ENCODE peak calls at places on chromosome 1, in nine cellular contexts. One of them, this sample, is unnamed.

GRCh38 chr1:178724734-178725602 is at the start of gene RALGPS2:
- DNase-seq in tibial artery: peak; percentile 71
- DNase-seq in MG63: peak; percentile 84
- DNase-seq in mucosa of descending colon: peak; percentile 82
- DNase-seq in H7: peak; percentile 93
- DNase-seq in fibroblast of pulmonary artery: peak; percentile 66
- DNase-seq in foreskin fibroblast: peak; percentile 91
- DNase-seq in GM23248: peak; percentile 89
- DNase-seq in adrenal gland: peak; percentile 76
- DNase-seq in this sample: no peak

GRCh38 chr1:38038836-38039235 is 7.8 kb downstream of the POU3F1 start:
- DNase-seq in tibial artery: no peak
- DNase-seq in MG63: peak; percentile 36
- DNase-seq in mucosa of descending colon: no peak
- DNase-seq in H7: no peak
- DNase-seq in fibroblast of pulmonary artery: no peak
- DNase-seq in foreskin fibroblast: peak; percentile 33
- DNase-seq in GM23248: peak; percentile 90
- DNase-seq in adrenal gland: peak; percentile 37
- DNase-seq in this sample: no peak

GRCh38 chr1:38138498-38139233 is 92.1 kb upstream of the POU3F1 start:
- DNase-seq in tibial artery: peak; percentile 85
- DNase-seq in MG63: peak; percentile 98
- DNase-seq in mucosa of descending colon: peak; percentile 66
- DNase-seq in H7: peak; percentile 39
- DNase-seq in fibroblast of pulmonary artery: peak; percentile 94
- DNase-seq in foreskin fibroblast: peak; percentile 96
- DNase-seq in GM23248: peak; percentile 99
- DNase-seq in adrenal gland: peak; percentile 85
- DNase-seq in this sample: peak; percentile 94

GRCh38 chr1:151713874-151714273 is 2.7 kb downstream of the CELF3 start:
- DNase-seq in tibial artery: no peak
- DNase-seq in MG63: no peak
- DNase-seq in mucosa of descending colon: no peak
- DNase-seq in H7: no peak
- DNase-seq in fibroblast of pulmonary artery: no peak
- DNase-seq in foreskin fibroblast: no peak
- DNase-seq in GM23248: no peak
- DNase-seq in adrenal gland: no peak
- DNase-seq in this sample: no peak

GRCh38 chr1:211013346-211014240 is 120.4 kb downstream of the KCNH1 start:
- DNase-seq in tibial artery: no peak
- DNase-seq in MG63: peak; percentile 5
- DNase-seq in mucosa of descending colon: no peak
- DNase-seq in H7: no peak
- DNase-seq in fibroblast of pulmonary artery: no peak
- DNase-seq in foreskin fibroblast: no peak
- DNase-seq in GM23248: peak; percentile 26
- DNase-seq in adrenal gland: no peak
- DNase-seq in this sample: no peak

GRCh38 chr1:52296345-52296744 is 69.7 kb downstream of the CC2D1B start:
- DNase-seq in tibial artery: no peak
- DNase-seq in MG63: no peak
- DNase-seq in mucosa of descending colon: no peak
- DNase-seq in H7: peak; percentile 70
- DNase-seq in fibroblast of pulmonary artery: peak; percentile 74
- DNase-seq in foreskin fibroblast: peak; percentile 75
- DNase-seq in GM23248: peak; percentile 70
- DNase-seq in adrenal gland: no peak
- DNase-seq in this sample: peak; percentile 19

GRCh38 chr1:168939131-168939946 is 167.2 kb upstream of the ATP1B1 start:
- DNase-seq in tibial artery: no peak
- DNase-seq in MG63: no peak
- DNase-seq in mucosa of descending colon: no peak
- DNase-seq in H7: no peak
- DNase-seq in fibroblast of pulmonary artery: no peak
- DNase-seq in foreskin fibroblast: no peak
- DNase-seq in GM23248: no peak
- DNase-seq in adrenal gland: peak; percentile 17
- DNase-seq in this sample: no peak

GRCh38 chr1:45870500-45870899 is 67.1 kb downstream of the MAST2 start:
- DNase-seq in tibial artery: no peak
- DNase-seq in MG63: peak; percentile 31
- DNase-seq in mucosa of descending colon: no peak
- DNase-seq in H7: no peak
- DNase-seq in fibroblast of pulmonary artery: no peak
- DNase-seq in foreskin fibroblast: no peak
- DNase-seq in GM23248: peak; percentile 15
- DNase-seq in adrenal gland: no peak
- DNase-seq in this sample: no peak

GRCh38 chr1:181676269-181676668 is 193.0 kb downstream of the CACNA1E start:
- DNase-seq in tibial artery: no peak
- DNase-seq in MG63: peak; percentile 14
- DNase-seq in mucosa of descending colon: no peak
- DNase-seq in H7: peak; percentile 63
- DNase-seq in fibroblast of pulmonary artery: no peak
- DNase-seq in foreskin fibroblast: no peak
- DNase-seq in GM23248: peak; percentile 49
- DNase-seq in adrenal gland: no peak
- DNase-seq in this sample: no peak

GRCh38 chr1:199007423-199007822 is 368.6 kb downstream of the PTPRC start:
- DNase-seq in tibial artery: no peak
- DNase-seq in MG63: no peak
- DNase-seq in mucosa of descending colon: no peak
- DNase-seq in H7: no peak
- DNase-seq in fibroblast of pulmonary artery: no peak
- DNase-seq in foreskin fibroblast: peak; percentile 10
- DNase-seq in GM23248: peak; percentile 4
- DNase-seq in adrenal gland: no peak
- DNase-seq in this sample: no peak

GRCh38 chr1:45999507-45999906 is 132.9 kb downstream of the PIK3R3 start:
- DNase-seq in tibial artery: no peak
- DNase-seq in MG63: no peak
- DNase-seq in mucosa of descending colon: no peak
- DNase-seq in H7: no peak
- DNase-seq in fibroblast of pulmonary artery: no peak
- DNase-seq in foreskin fibroblast: no peak
- DNase-seq in GM23248: peak; percentile 13
- DNase-seq in adrenal gland: no peak
- DNase-seq in this sample: no peak

GRCh38 chr1:66416295-66416694 is 117.7 kb upstream of the SGIP1 start:
- DNase-seq in tibial artery: no peak
- DNase-seq in MG63: no peak
- DNase-seq in mucosa of descending colon: no peak
- DNase-seq in H7: no peak
- DNase-seq in fibroblast of pulmonary artery: peak; percentile 55
- DNase-seq in foreskin fibroblast: peak; percentile 79
- DNase-seq in GM23248: peak; percentile 43
- DNase-seq in adrenal gland: no peak
- DNase-seq in this sample: peak; percentile 34

GRCh38 chr1:40478276-40478675 is 1.2 kb downstream of the ZFP69 start:
- DNase-seq in tibial artery: no peak
- DNase-seq in MG63: peak; percentile 2
- DNase-seq in mucosa of descending colon: no peak
- DNase-seq in H7: no peak
- DNase-seq in fibroblast of pulmonary artery: no peak
- DNase-seq in foreskin fibroblast: peak; percentile 25
- DNase-seq in GM23248: peak; percentile 42
- DNase-seq in adrenal gland: no peak
- DNase-seq in this sample: no peak

GRCh38 chr1:36486436-36487335 is 4.0 kb upstream of the CSF3R start:
- DNase-seq in tibial artery: peak; percentile 77
- DNase-seq in MG63: no peak
- DNase-seq in mucosa of descending colon: peak; percentile 75
- DNase-seq in H7: no peak
- DNase-seq in fibroblast of pulmonary artery: peak; percentile 46
- DNase-seq in foreskin fibroblast: no peak
- DNase-seq in GM23248: no peak
- DNase-seq in adrenal gland: peak; percentile 45
- DNase-seq in this sample: no peak

GRCh38 chr1:93960641-93961147 is 51.5 kb upstream of the GCLM start:
- DNase-seq in tibial artery: no peak
- DNase-seq in MG63: peak; percentile 56
- DNase-seq in mucosa of descending colon: no peak
- DNase-seq in H7: no peak
- DNase-seq in fibroblast of pulmonary artery: no peak
- DNase-seq in foreskin fibroblast: no peak
- DNase-seq in GM23248: peak; percentile 24
- DNase-seq in adrenal gland: peak; percentile 26
- DNase-seq in this sample: no peak

GRCh38 chr1:196933531-196934189 is 9.9 kb upstream of the CFHR2 start:
- DNase-seq in tibial artery: no peak
- DNase-seq in MG63: no peak
- DNase-seq in mucosa of descending colon: peak; percentile 45
- DNase-seq in H7: peak; percentile 20
- DNase-seq in fibroblast of pulmonary artery: no peak
- DNase-seq in foreskin fibroblast: no peak
- DNase-seq in GM23248: no peak
- DNase-seq in adrenal gland: no peak
- DNase-seq in this sample: no peak
- H3K4me3 ChIP-seq in tibial artery: no peak overlapping the region
- H3K4me3 ChIP-seq in MG63: no peak overlapping the region
- H3K4me3 ChIP-seq in mucosa of descending colon: no peak overlapping the region
- H3K4me3 ChIP-seq in H7: no peak overlapping the region
- H3K4me3 ChIP-seq in fibroblast of pulmonary artery: no peak overlapping the region
- H3K4me3 ChIP-seq in foreskin fibroblast: no peak overlapping the region
- H3K4me3 ChIP-seq in GM23248: no peak overlapping the region
- H3K4me3 ChIP-seq in adrenal gland: no peak overlapping the region
- H3K4me3 ChIP-seq in this sample: no peak overlapping the region

GRCh38 chr1:241532173-241532553 is at the start of gene KMO:
- DNase-seq in tibial artery: no peak
- DNase-seq in MG63: no peak
- DNase-seq in mucosa of descending colon: no peak
- DNase-seq in H7: no peak
- DNase-seq in fibroblast of pulmonary artery: peak; percentile 17
- DNase-seq in foreskin fibroblast: peak; percentile 42
- DNase-seq in GM23248: peak; percentile 54
- DNase-seq in adrenal gland: peak; percentile 14
- DNase-seq in this sample: no peak

GRCh38 chr1:241533375-241534115 is 1.4 kb downstream of the KMO start:
- DNase-seq in tibial artery: no peak
- DNase-seq in MG63: no peak
- DNase-seq in mucosa of descending colon: no peak
- DNase-seq in H7: no peak
- DNase-seq in fibroblast of pulmonary artery: no peak
- DNase-seq in foreskin fibroblast: peak; percentile 12
- DNase-seq in GM23248: no peak
- DNase-seq in adrenal gland: no peak
- DNase-seq in this sample: no peak

GRCh38 chr1:241527146-241527545 is 5.0 kb upstream of the KMO start:
- DNase-seq in tibial artery: no peak
- DNase-seq in MG63: no peak
- DNase-seq in mucosa of descending colon: no peak
- DNase-seq in H7: no peak
- DNase-seq in fibroblast of pulmonary artery: no peak
- DNase-seq in foreskin fibroblast: no peak
- DNase-seq in GM23248: no peak
- DNase-seq in adrenal gland: no peak
- DNase-seq in this sample: no peak

GRCh38 chr1:241532864-241533263 is 686 bp downstream of the KMO start:
- DNase-seq in tibial artery: no peak
- DNase-seq in MG63: no peak
- DNase-seq in mucosa of descending colon: peak; percentile 54
- DNase-seq in H7: no peak
- DNase-seq in fibroblast of pulmonary artery: no peak
- DNase-seq in foreskin fibroblast: no peak
- DNase-seq in GM23248: no peak
- DNase-seq in adrenal gland: no peak
- DNase-seq in this sample: no peak

DNA sequence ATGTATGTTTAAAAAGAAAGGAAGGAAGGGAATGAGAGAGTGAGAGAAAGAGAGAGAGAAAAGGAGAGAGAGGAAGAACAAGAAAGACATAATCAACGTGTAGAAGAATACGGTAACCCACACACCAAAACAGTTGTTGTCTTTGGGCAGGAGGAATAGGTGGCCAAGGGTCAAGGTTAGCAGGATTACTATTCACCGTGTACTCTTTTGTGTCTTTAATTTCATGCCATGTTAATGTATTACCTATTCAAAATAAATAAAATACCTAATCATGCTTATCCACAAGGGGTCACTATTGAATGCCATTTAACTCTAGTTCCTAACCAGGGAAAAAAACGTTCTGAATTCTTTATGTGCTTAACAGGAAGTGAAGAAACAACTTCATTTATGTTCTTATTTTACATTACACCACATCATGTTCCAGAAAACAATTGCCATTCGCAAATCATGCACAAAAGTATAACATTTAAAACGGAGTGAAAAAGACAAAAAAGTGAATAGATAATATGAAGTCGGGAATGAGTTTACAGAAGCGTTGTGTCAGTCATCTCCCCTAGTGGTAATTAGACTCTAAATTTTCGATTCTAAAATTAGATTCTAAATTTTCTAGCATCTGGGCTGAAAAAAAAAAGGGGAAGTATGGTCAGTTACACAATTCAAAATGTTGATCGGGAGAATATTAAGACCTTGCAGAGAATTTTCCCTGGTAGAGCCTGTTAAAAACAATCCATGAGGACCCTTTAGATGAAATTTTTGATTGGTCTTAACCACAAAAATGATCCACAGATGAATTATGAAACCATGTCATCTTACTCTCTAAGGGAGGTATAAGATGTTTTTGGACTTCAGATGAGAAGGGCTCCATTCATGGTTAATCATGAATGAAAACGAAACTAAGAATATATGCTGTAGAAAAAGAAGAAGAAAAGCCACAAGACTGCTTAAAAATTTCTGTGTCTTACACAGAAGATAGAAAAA is 694 bp upstream of the KMO start:
- DNase-seq in tibial artery: no peak
- DNase-seq in MG63: no peak
- DNase-seq in mucosa of descending colon: no peak
- DNase-seq in H7: peak; percentile 2
- DNase-seq in fibroblast of pulmonary artery: peak; percentile 85
- DNase-seq in foreskin fibroblast: peak; percentile 78
- DNase-seq in GM23248: peak; percentile 84
- DNase-seq in adrenal gland: no peak
- DNase-seq in this sample: peak; percentile 39
- H3K4me3 ChIP-seq in tibial artery: peak overlapping the region; percentile 43
- H3K4me3 ChIP-seq in MG63: peak overlapping the region; percentile 58
- H3K4me3 ChIP-seq in mucosa of descending colon: no peak overlapping the region
- H3K4me3 ChIP-seq in H7: no peak overlapping the region
- H3K4me3 ChIP-seq in fibroblast of pulmonary artery: peak overlapping the region; percentile 58
- H3K4me3 ChIP-seq in foreskin fibroblast: peak overlapping the region; percentile 67
- H3K4me3 ChIP-seq in GM23248: peak overlapping the region; percentile 92
- H3K4me3 ChIP-seq in adrenal gland: peak overlapping the region; percentile 84
- H3K4me3 ChIP-seq in this sample: peak overlapping the region; percentile 48

GRCh38 chr1:202207292-202207691 is 13.7 kb downstream of the LGR6 start:
- DNase-seq in tibial artery: peak; percentile 85
- DNase-seq in MG63: peak; percentile 75
- DNase-seq in mucosa of descending colon: no peak
- DNase-seq in H7: peak; percentile 76
- DNase-seq in fibroblast of pulmonary artery: peak; percentile 80
- DNase-seq in foreskin fibroblast: peak; percentile 84
- DNase-seq in GM23248: peak; percentile 62
- DNase-seq in adrenal gland: no peak
- DNase-seq in this sample: peak; percentile 35
- H3K4me3 ChIP-seq in tibial artery: no peak overlapping the region
- H3K4me3 ChIP-seq in MG63: no peak overlapping the region
- H3K4me3 ChIP-seq in mucosa of descending colon: no peak overlapping the region
- H3K4me3 ChIP-seq in H7: no peak overlapping the region
- H3K4me3 ChIP-seq in fibroblast of pulmonary artery: no peak overlapping the region
- H3K4me3 ChIP-seq in foreskin fibroblast: no peak overlapping the region
- H3K4me3 ChIP-seq in GM23248: no peak overlapping the region
- H3K4me3 ChIP-seq in adrenal gland: no peak overlapping the region
- H3K4me3 ChIP-seq in this sample: no peak overlapping the region

GRCh38 chr1:6638226-6638625 is 13.6 kb downstream of the THAP3 start:
- DNase-seq in tibial artery: peak; percentile 98
- DNase-seq in MG63: no peak
- DNase-seq in mucosa of descending colon: peak; percentile 73
- DNase-seq in H7: no peak
- DNase-seq in fibroblast of pulmonary artery: peak; percentile 66
- DNase-seq in foreskin fibroblast: peak; percentile 15
- DNase-seq in GM23248: peak; percentile 82
- DNase-seq in adrenal gland: peak; percentile 86
- DNase-seq in this sample: peak; percentile 43
- H3K4me3 ChIP-seq in tibial artery: peak overlapping the region; percentile 11
- H3K4me3 ChIP-seq in MG63: no peak overlapping the region
- H3K4me3 ChIP-seq in mucosa of descending colon: no peak overlapping the region
- H3K4me3 ChIP-seq in H7: no peak overlapping the region
- H3K4me3 ChIP-seq in fibroblast of pulmonary artery: no peak overlapping the region
- H3K4me3 ChIP-seq in foreskin fibroblast: no peak overlapping the region
- H3K4me3 ChIP-seq in GM23248: no peak overlapping the region
- H3K4me3 ChIP-seq in adrenal gland: no peak overlapping the region
- H3K4me3 ChIP-seq in this sample: no peak overlapping the region

This sample was measured in skeletal muscle cell.